ENCODE peak calls at places on chromosomes 12 and 14, in nine cellular contexts. A is colonic mucosa, W is GM23248, E is mesenchymal stem cell, Z is aorta, H is endothelial cell of umbilical vein, F is tibial nerve, J is upper lobe of right lung, D is fibroblast of lung. S is an unnamed sample.
A peak's percentile ranks its signal among the peaks of the same experiment; 100 is the strongest.

GRCh38 chr14:101819251-101819990 is 57.9 kb downstream of the PPP2R5C start:
- DNase-seq in H (no peak), E (no peak), D (no peak), W (no peak), J (no peak), F (no peak), Z (no peak), A (no peak), S (no peak)

GRCh38 chr12:100897240-100897639 is 102.7 kb downstream of the ANO4 start:
- DNase-seq in E (no peak), A (no peak), Z (no peak), F (no peak), H (no peak), D (no peak), J (no peak), W (no peak), S (no peak)

GRCh38 chr14:90539496-90539775 is 142.6 kb downstream of the CALM1 start:
- DNase-seq in E (no peak), D (no peak), W (no peak), A (no peak), H (no peak), F (no peak), Z (no peak), J (no peak), S (peak; percentile 26)

GRCh38 chr14:103629503-103630121 is 601 bp downstream of the KLC1 start:
- DNase-seq in A (peak; percentile 68), D (no peak), Z (peak; percentile 78), H (no peak), E (peak; percentile 24), F (peak; percentile 43), W (peak; percentile 70), J (peak; percentile 80), S (peak; percentile 88)

GRCh38 chr12:116000252-116000651 is 277.2 kb downstream of the MED13L start:
- DNase-seq in W (no peak), H (no peak), D (no peak), E (no peak), Z (no peak), J (no peak), A (no peak), F (no peak), S (no peak)

GRCh38 chr12:127565241-127565640 is 701.7 kb upstream of the TMEM132C start:
- DNase-seq in H (no peak), D (no peak), F (no peak), Z (no peak), E (no peak), J (no peak), W (no peak), A (no peak), S (no peak)

GRCh38 chr14:55136868-55137785 is 8.1 kb downstream of the LGALS3 start:
- DNase-seq in A (peak; percentile 63), H (peak; percentile 85), F (peak; percentile 73), Z (peak; percentile 88), W (peak; percentile 85), D (peak; percentile 89), J (no peak), E (no peak), S (peak; percentile 89)

GRCh38 chr14:93989939-93990338 is 7.2 kb upstream of the CCDC197 start:
- DNase-seq in F (no peak), Z (no peak), D (no peak), E (no peak), H (no peak), A (no peak), J (no peak), W (no peak), S (no peak)

GRCh38 chr12:124586756-124587155 is 19.3 kb upstream of the NCOR2 start:
- DNase-seq in Z (no peak), D (no peak), A (peak; percentile 60), H (no peak), J (no peak), E (no peak), F (no peak), W (no peak), S (no peak)

GRCh38 chr14:65421201-65421981 is 8.9 kb downstream of the FUT8 start:
- DNase-seq in A (no peak), J (no peak), D (no peak), W (peak; percentile 89), Z (no peak), H (no peak), E (peak; percentile 32), F (no peak), S (no peak)

GRCh38 chr12:27554421-27555186 is 30.6 kb downstream of the PPFIBP1 start:
- DNase-seq in W (peak; percentile 77), H (peak; percentile 78), J (no peak), Z (peak; percentile 78), D (peak; percentile 81), E (peak; percentile 57), A (no peak), F (peak; percentile 53), S (peak; percentile 88)

GRCh38 chr12:25884920-25885234 is 73.6 kb upstream of the RASSF8 start:
- DNase-seq in E (no peak), D (no peak), H (no peak), A (no peak), W (no peak), J (no peak), F (no peak), Z (no peak), S (peak; percentile 57)

GRCh38 chr12:6229224-6229748 is 29.1 kb downstream of the CD9 start:
- DNase-seq in Z (no peak), F (peak; percentile 45), D (peak; percentile 58), H (no peak), J (no peak), W (peak; percentile 46), A (peak; percentile 93), E (no peak), S (no peak)

GRCh38 chr12:106135781-106136180 is 3.0 kb downstream of the NUAK1 start:
- DNase-seq in D (peak; percentile 37), W (peak; percentile 88), F (no peak), J (no peak), Z (no peak), H (peak; percentile 82), A (no peak), E (peak; percentile 83), S (no peak)

GRCh38 chr12:72271741-72272661 is at the start of gene TRHDE:
- DNase-seq in W (peak; percentile 58), D (peak; percentile 71), E (peak; percentile 76), F (no peak), Z (peak; percentile 51), J (peak; percentile 79), H (peak; percentile 7), A (peak; percentile 16), S (peak; percentile 80)

GRCh38 chr12:24356189-24356708 is 406.8 kb upstream of the SOX5 start:
- DNase-seq in Z (no peak), H (no peak), J (no peak), A (no peak), D (no peak), F (no peak), E (no peak), W (no peak), S (no peak)

GRCh38 chr12:24349051-24349780 is 399.7 kb upstream of the SOX5 start:
- DNase-seq in Z (no peak), H (peak; percentile 73), A (no peak), D (no peak), W (no peak), F (no peak), J (no peak), E (no peak), S (no peak)

GRCh38 chr12:24352363-24352762 is 402.9 kb upstream of the SOX5 start:
- DNase-seq in F (no peak), Z (no peak), D (no peak), A (no peak), J (no peak), E (no peak), W (no peak), H (no peak), S (no peak)
- H3K27ac ChIP-seq in F (no peak overlapping the region), Z (no peak overlapping the region), D (no peak overlapping the region), A (no peak overlapping the region), J (no peak overlapping the region), E (no peak overlapping the region), W (no peak overlapping the region), H (no peak overlapping the region), S (no peak overlapping the region)

DNA sequence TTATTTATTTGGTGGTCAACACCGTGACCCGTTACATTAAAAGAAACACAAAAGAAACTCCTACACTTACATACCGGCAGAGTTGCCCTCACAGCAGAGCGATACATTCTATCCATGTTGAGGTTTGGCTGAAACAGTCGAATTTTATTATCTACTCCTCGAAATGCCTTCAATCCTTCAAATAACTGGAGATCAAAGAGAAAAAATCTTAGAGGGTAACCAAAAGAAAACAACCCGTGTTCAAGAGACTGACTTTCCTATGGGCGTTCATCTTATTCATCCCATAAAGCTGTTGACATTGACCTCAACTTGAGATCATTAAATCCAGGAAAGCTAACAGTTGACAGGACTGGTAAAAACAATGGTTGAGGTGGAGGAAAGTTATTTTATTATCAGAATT is 67.7 kb downstream of the BCAT1 start:
- DNase-seq in Z (no peak), F (no peak), D (no peak), J (no peak), W (no peak), E (no peak), H (no peak), A (no peak), S (no peak)
- H3K4me1 ChIP-seq in Z (no peaks in the 10 kb centered on the region), F (no peaks in the 10 kb centered on the region), D (no peaks in the 10 kb centered on the region), J (no peaks in the 10 kb centered on the region), W (peaks cover 12% of the 10 kb centered on the region), E (peaks cover 2% of the 10 kb centered on the region), H (no peaks in the 10 kb centered on the region), A (no peaks in the 10 kb centered on the region), S (no peaks in the 10 kb centered on the region)

DNA sequence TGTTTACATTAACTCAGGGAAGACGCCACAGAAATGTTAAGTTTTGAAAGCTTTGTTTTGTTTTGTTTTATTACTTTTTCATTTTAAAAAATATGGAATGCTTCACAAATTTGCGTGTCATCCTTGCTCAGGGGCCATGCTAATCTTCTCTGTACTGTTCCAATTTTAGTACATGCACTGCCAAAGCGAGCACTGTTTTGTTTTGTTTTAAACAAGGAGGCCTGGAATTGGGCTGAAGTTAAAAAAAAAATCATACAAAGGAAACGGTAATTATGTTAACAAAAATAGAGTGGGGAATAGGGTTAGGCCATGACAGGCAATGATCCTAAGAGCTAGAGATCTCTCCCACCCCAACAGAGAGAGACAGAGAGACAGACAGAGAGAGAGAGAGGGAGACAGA is 57.0 kb downstream of the ZFP36L1 start:
- DNase-seq in Z (no peak), E (no peak), H (no peak), W (no peak), D (peak; percentile 23), A (no peak), J (no peak), F (peak; percentile 12), S (no peak)
- H3K27ac ChIP-seq in Z (peak overlapping the region; percentile 73), E (no peak overlapping the region), H (no peak overlapping the region), W (no peak overlapping the region), D (no peak overlapping the region), A (no peak overlapping the region), J (peak overlapping the region; percentile 45), F (peak overlapping the region; percentile 59), S (peak overlapping the region; percentile 20)

GRCh38 chr12:4169522-4169921 is 104.0 kb upstream of the CCND2 start:
- DNase-seq in E (no peak), D (no peak), Z (no peak), F (no peak), H (no peak), A (no peak), J (no peak), W (no peak), S (no peak)
- H3K4me1 ChIP-seq in E (peaks cover 11% of the 10 kb centered on the region), D (no peaks in the 10 kb centered on the region), Z (no peaks in the 10 kb centered on the region), F (no peaks in the 10 kb centered on the region), H (no peaks in the 10 kb centered on the region), A (no peaks in the 10 kb centered on the region), J (no peaks in the 10 kb centered on the region), W (no peaks in the 10 kb centered on the region), S (no peaks in the 10 kb centered on the region)

GRCh38 chr14:21039585-21040369 is 2.4 kb upstream of the RNASE7 start:
- DNase-seq in W (peak; percentile 74), F (peak; percentile 57), D (peak; percentile 75), E (peak; percentile 76), Z (peak; percentile 56), H (peak; percentile 46), J (no peak), A (peak; percentile 62), S (no peak)
- H3K27ac ChIP-seq in W (no peak overlapping the region), F (peak overlapping the region; percentile 80), D (no peak overlapping the region), E (no peak overlapping the region), Z (peak overlapping the region; percentile 17), H (no peak overlapping the region), J (peak overlapping the region; percentile 64), A (peak overlapping the region; percentile 69), S (peak overlapping the region; percentile 47)

S was measured in kidney.